ENCODE peak calls at places on chromosomes 6 and 20, in nine cellular contexts. L, Z, Q, S, V, H, X, O and I are unnamed samples.

GRCh38 chr6:154653853-154654252 is 79.4 kb upstream of the SCAF8 start:
- DNase-seq in L (peak), Z (peak), Q (no peak), S (peak), V (peak), H (no peak), X (no peak), O (no peak), I (no peak)

GRCh38 chr6:11354019-11354418 is 121.6 kb upstream of the NEDD9 start:
- DNase-seq in L (peak), Z (peak), Q (no peak), S (peak), V (peak), H (no peak), X (no peak), O (no peak), I (no peak)

GRCh38 chr20:5073154-5074049 is 46.4 kb downstream of the PCNA start:
- DNase-seq in L (peak), Z (peak), Q (peak), S (peak), V (peak), H (no peak), X (no peak), O (peak), I (peak)

GRCh38 chr6:33717857-33718552 is 6.5 kb upstream of the UQCC2 start:
- DNase-seq in L (no peak), Z (no peak), Q (no peak), S (peak), V (no peak), H (no peak), X (no peak), O (no peak), I (no peak)

GRCh38 chr6:15160812-15161211 is 85.1 kb upstream of the JARID2 start:
- DNase-seq in L (no peak), Z (no peak), Q (no peak), S (no peak), V (no peak), H (no peak), X (no peak), O (no peak), I (no peak)

GRCh38 chr6:84456803-84457202 is 229.4 kb upstream of the CEP162 start:
- DNase-seq in L (no peak), Z (no peak), Q (no peak), S (no peak), V (no peak), H (no peak), X (no peak), O (no peak), I (no peak)

GRCh38 chr6:45278367-45278766 is 49.8 kb upstream of the RUNX2 start:
- DNase-seq in L (peak), Z (no peak), Q (no peak), S (no peak), V (peak), H (no peak), X (no peak), O (no peak), I (no peak)

GRCh38 chr6:47009583-47009982 is 32.5 kb downstream of the ADGRF1 start:
- DNase-seq in L (no peak), Z (no peak), Q (no peak), S (no peak), V (no peak), H (no peak), X (no peak), O (no peak), I (no peak)

GRCh38 chr20:58235010-58235409 is 6.6 kb upstream of the ANKRD60 start:
- DNase-seq in L (no peak), Z (no peak), Q (no peak), S (no peak), V (no peak), H (no peak), X (no peak), O (no peak), I (peak)

GRCh38 chr6:108133594-108134179 is 32.1 kb upstream of the NR2E1 start:
- DNase-seq in L (peak), Z (peak), Q (peak), S (peak), V (peak), H (no peak), X (peak), O (no peak), I (peak)

GRCh38 chr6:139030539-139030938 is 2.0 kb downstream of the ABRACL start:
- DNase-seq in L (no peak), Z (no peak), Q (peak), S (no peak), V (no peak), H (peak), X (no peak), O (peak), I (no peak)

GRCh38 chr20:37534401-37535157 is 6.9 kb upstream of the BLCAP start:
- DNase-seq in L (peak), Z (peak), Q (peak), S (peak), V (peak), H (peak), X (peak), O (peak), I (no peak)

GRCh38 chr20:41141153-41141815 is 3.9 kb downstream of the PLCG1 start:
- DNase-seq in L (peak), Z (no peak), Q (no peak), S (peak), V (peak), H (no peak), X (no peak), O (no peak), I (no peak)

GRCh38 chr20:680638-681037 is 5.0 kb upstream of the SCRT2 start:
- DNase-seq in L (no peak), Z (no peak), Q (no peak), S (no peak), V (no peak), H (no peak), X (no peak), O (no peak), I (no peak)

GRCh38 chr6:35139924-35140524 is 1.1 kb downstream of the TCP11 start:
- DNase-seq in L (peak), Z (peak), Q (peak), S (peak), V (peak), H (peak), X (peak), O (peak), I (no peak)

GRCh38 chr6:56951049-56951816 is 3.7 kb upstream of the BEND6 start:
- DNase-seq in L (peak), Z (no peak), Q (no peak), S (no peak), V (no peak), H (no peak), X (no peak), O (no peak), I (no peak)

GRCh38 chr20:20525214-20525613 is 157.3 kb downstream of the INSM1 start:
- DNase-seq in L (no peak), Z (no peak), Q (no peak), S (no peak), V (no peak), H (no peak), X (no peak), O (no peak), I (no peak)
- TF ChIP-seq CTCF in L (no peak), Z (no peak), Q (no peak), S (no peak), V (no peak), H (no peak), X (no peak), O (no peak), I (no peak)

DNA sequence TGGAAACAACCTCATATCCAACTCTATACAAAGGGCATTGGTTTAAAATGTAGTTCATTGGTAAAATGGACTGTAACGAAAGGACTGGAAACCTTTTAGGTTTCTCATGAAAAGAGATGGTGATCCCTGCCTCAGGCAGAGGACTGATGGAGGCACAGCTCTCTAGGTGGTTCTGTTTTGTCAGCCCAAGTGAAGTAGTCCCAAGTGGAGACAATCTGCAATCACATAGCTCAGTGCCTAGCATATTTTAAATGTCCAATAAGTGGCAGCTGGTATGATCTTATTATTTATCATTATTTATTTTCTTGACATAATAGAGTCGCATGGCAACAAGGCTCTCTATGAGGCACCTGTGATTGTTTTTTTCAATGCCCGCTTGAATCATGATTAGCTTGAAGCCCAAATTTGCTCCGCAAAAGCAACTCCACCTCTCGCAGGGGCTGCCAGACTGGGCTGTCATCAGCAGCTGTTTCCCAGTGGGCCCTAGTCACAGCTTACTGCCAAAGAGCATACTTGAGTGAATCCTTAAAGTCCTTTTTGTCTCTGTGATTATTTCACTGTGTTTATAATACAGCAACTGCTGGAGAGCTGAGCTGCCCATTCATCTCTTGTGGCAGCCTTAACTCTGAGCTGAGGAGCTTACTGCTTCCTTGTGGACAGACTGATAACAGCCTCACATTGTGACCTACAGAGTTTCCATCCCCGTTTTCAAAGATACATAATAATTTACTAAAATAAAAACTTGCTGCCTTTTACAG is 19.7 kb upstream of the ENPP1 start:
- DNase-seq in L (peak), Z (no peak), Q (no peak), S (peak), V (peak), H (no peak), X (no peak), O (no peak), I (no peak)
- TF ChIP-seq CTCF in L (peak), Z (no peak), Q (no peak), S (peak), V (peak), H (no peak), X (no peak), O (no peak), I (peak)

DNA sequence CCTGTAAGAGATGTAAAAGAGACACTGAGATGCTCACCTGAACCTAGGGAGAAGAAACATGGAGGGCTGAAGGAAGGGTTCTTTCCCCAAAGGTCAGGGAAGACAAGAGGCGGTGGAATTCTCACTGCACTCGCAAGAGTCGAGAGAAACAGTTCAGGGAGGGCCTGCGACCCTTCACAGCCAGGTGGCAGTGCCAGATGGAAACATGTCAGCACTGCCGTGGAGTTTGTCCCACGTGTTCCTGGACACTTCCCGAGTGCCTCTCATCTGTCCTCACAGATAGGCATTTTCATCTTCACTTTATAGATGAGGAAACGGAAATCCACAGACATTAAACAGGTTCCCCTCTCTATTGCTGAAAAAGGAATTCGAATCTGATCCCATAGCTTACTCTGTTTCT is 70.4 kb upstream of the SYNJ2 start:
- DNase-seq in L (no peak), Z (no peak), Q (no peak), S (no peak), V (no peak), H (no peak), X (no peak), O (no peak), I (no peak)
- TF ChIP-seq CTCF in L (no peak), Z (no peak), Q (peak), S (no peak), V (no peak), H (no peak), X (no peak), O (no peak), I (peak)

GRCh38 chr6:160900031-160900430 is 91.5 kb upstream of the MAP3K4 start:
- DNase-seq in L (no peak), Z (no peak), Q (no peak), S (no peak), V (no peak), H (no peak), X (no peak), O (no peak), I (no peak)
- TF ChIP-seq CTCF in L (no peak), Z (no peak), Q (no peak), S (no peak), V (no peak), H (no peak), X (no peak), O (no peak), I (no peak)

GRCh38 chr6:127462391-127462790 is 3.2 kb upstream of the KIAA0408 start:
- DNase-seq in L (no peak), Z (no peak), Q (no peak), S (no peak), V (peak), H (no peak), X (no peak), O (no peak), I (no peak)
- TF ChIP-seq CTCF in L (no peak), Z (no peak), Q (no peak), S (no peak), V (peak), H (no peak), X (no peak), O (no peak), I (no peak)

GRCh38 chr6:90793771-90794170 is 206.9 kb upstream of the MAP3K7 start:
- DNase-seq in L (no peak), Z (no peak), Q (no peak), S (no peak), V (no peak), H (no peak), X (no peak), O (no peak), I (no peak)
- TF ChIP-seq CTCF in L (no peak), Z (no peak), Q (no peak), S (no peak), V (no peak), H (no peak), X (no peak), O (no peak), I (no peak)

DNA sequence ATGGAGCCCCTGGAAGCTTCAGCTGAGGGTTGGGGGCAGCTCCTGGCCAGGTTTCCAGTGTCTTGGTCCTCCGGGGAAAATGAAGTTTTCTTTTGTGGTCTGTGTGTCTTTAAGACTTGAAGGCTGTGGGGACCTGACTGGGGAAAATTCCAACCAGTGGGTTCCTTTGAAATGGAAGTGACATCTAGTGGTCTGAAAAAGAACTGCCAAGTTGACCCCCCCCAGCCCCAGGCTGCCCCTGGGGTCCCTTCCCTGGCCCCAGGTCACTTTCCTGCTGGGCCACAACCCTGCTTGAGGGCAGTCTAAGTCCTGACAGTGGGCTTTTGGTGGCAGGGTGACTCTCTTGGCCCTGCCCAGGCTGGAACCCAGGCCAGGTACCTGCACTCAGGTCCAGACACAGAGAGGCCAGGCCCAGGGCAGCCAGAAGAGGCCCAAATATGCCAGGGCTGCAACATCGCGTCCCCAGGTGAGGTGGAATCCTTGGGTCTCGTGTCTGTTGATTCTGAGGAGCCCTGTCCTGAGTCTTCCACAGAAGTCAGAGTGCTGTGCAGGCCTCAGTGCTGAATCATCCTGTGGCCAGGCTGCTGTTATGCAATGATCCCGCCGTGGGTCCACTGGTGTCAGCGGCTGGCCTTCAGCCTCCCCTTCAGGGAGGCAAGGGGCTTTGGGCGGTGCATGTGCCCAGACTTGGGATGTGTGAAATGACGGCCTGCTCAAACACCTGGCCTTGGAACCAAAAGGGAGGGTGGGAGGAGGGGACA is 68.4 kb downstream of the VEGFA start:
- DNase-seq in L (peak), Z (peak), Q (peak), S (peak), V (peak), H (no peak), X (peak), O (peak), I (no peak)
- TF ChIP-seq CTCF in L (peak), Z (peak), Q (peak), S (no peak), V (peak), H (peak), X (peak), O (peak), I (peak)

DNA sequence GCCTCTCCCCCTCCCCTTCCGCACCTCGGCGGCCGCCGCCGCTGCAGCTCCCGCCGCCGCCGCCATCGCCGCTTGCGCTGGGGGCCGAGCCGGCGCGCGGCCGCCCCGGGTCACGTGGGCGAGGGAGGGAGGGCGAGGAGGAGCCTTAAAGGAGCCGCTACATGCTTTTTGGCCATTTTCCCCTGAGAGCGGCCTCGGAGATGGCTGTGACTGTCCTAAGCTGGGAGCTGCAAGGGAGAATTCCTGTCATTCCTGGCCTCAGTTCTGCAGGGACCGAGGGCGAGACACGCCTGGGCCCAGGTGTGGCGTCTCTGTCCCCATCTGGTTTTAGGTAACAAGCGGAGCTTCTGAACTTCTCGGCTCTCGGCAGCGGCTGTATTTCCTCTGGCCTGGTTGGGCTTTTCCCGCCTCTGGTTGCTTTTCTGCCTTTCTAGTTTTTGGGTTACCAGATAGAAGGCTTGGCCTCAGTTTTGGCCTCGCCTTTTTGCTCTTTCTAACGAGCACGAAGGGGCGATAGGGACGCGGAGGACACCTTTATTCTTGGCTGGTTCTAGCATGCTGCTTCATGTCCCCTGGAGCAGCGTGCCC is at the start of gene EHMT2:
- DNase-seq in L (peak), Z (peak), Q (peak), S (peak), V (peak), H (no peak), X (peak), O (peak), I (peak)
- TF ChIP-seq CTCF in L (no peak), Z (no peak), Q (peak), S (peak), V (no peak), H (peak), X (no peak), O (no peak), I (no peak)